ENCODE peak calls at places on chromosomes 1 and 21, in eight cellular contexts. U, C, H, T, V, O, Y and L are unnamed samples.

GRCh38 chr21:30072496-30072895 is 94.1 kb downstream of the CLDN17 start:
- DNase-seq in T (peak; percentile 45), V (no peak), O (no peak), Y (no peak), C (no peak), U (no peak), H (no peak), L (no peak)

GRCh38 chr1:54982739-54983138 is 2.3 kb downstream of the TMEM61 start:
- DNase-seq in O (no peak), H (no peak), V (no peak), Y (peak; percentile 23), T (no peak), U (no peak), C (no peak), L (no peak)

GRCh38 chr1:218409946-218410510 is 64.9 kb downstream of the TGFB2 start:
- DNase-seq in O (no peak), T (no peak), U (no peak), Y (no peak), V (no peak), H (no peak), C (no peak), L (no peak)

GRCh38 chr1:209375097-209375496 is 208.4 kb upstream of the CAMK1G start:
- DNase-seq in V (no peak), Y (no peak), H (no peak), T (no peak), O (no peak), C (no peak), U (no peak), L (no peak)

GRCh38 chr21:21436012-21436545 is 437.9 kb downstream of the NCAM2 start:
- DNase-seq in Y (no peak), V (no peak), T (no peak), O (no peak), H (no peak), C (no peak), U (no peak), L (no peak)

GRCh38 chr1:237098517-237098916 is 56.5 kb downstream of the RYR2 start:
- DNase-seq in V (no peak), H (no peak), Y (no peak), C (no peak), O (no peak), U (no peak), T (no peak), L (no peak)

GRCh38 chr1:89516055-89516454 is 8.6 kb upstream of the LRRC8B start:
- DNase-seq in Y (no peak), H (no peak), U (no peak), V (no peak), T (peak; percentile 73), C (peak; percentile 74), O (no peak), L (no peak)

GRCh38 chr1:85992756-85993155 is 163.8 kb downstream of the COL24A1 start:
- DNase-seq in U (no peak), H (no peak), O (no peak), C (no peak), T (peak; percentile 6), V (no peak), Y (no peak), L (no peak)

GRCh38 chr1:8343044-8343443 is 25.1 kb downstream of the SLC45A1 start:
- DNase-seq in T (no peak), Y (no peak), O (no peak), V (no peak), C (no peak), H (no peak), U (peak; percentile 45), L (no peak)

GRCh38 chr1:208036177-208036808 is 125.4 kb upstream of the CD34 start:
- DNase-seq in C (no peak), Y (no peak), V (no peak), U (no peak), O (no peak), H (no peak), T (peak; percentile 4), L (no peak)

GRCh38 chr1:231937013-231937754 is 310.6 kb downstream of the DISC1 start:
- DNase-seq in T (no peak), O (peak; percentile 54), H (no peak), C (peak; percentile 36), V (peak; percentile 87), U (peak; percentile 90), Y (no peak), L (peak; percentile 15)

GRCh38 chr1:202656951-202657646 is 53.2 kb downstream of the SYT2 start:
- DNase-seq in O (no peak), U (no peak), T (peak; percentile 35), V (no peak), H (no peak), Y (no peak), C (no peak), L (no peak)

GRCh38 chr1:75423616-75424015 is 187.3 kb downstream of the SLC44A5 start:
- DNase-seq in H (no peak), C (no peak), Y (no peak), T (no peak), O (no peak), U (no peak), V (no peak), L (no peak)

GRCh38 chr1:224495861-224496260 is 61.3 kb upstream of the WDR26 start:
- DNase-seq in T (no peak), O (no peak), V (no peak), C (no peak), U (no peak), H (no peak), Y (no peak), L (no peak)

GRCh38 chr1:224498574-224499170 is 64.1 kb upstream of the WDR26 start:
- DNase-seq in U (no peak), O (no peak), C (no peak), T (peak; percentile 63), Y (no peak), V (no peak), H (no peak), L (no peak)

GRCh38 chr1:224496826-224497225 is 62.2 kb upstream of the WDR26 start:
- DNase-seq in V (no peak), O (no peak), H (no peak), U (no peak), Y (no peak), T (no peak), C (no peak), L (no peak)

GRCh38 chr1:224499204-224499603 is 64.6 kb upstream of the WDR26 start:
- DNase-seq in V (no peak), T (no peak), C (no peak), Y (no peak), H (no peak), O (no peak), U (no peak), L (no peak)

DNA sequence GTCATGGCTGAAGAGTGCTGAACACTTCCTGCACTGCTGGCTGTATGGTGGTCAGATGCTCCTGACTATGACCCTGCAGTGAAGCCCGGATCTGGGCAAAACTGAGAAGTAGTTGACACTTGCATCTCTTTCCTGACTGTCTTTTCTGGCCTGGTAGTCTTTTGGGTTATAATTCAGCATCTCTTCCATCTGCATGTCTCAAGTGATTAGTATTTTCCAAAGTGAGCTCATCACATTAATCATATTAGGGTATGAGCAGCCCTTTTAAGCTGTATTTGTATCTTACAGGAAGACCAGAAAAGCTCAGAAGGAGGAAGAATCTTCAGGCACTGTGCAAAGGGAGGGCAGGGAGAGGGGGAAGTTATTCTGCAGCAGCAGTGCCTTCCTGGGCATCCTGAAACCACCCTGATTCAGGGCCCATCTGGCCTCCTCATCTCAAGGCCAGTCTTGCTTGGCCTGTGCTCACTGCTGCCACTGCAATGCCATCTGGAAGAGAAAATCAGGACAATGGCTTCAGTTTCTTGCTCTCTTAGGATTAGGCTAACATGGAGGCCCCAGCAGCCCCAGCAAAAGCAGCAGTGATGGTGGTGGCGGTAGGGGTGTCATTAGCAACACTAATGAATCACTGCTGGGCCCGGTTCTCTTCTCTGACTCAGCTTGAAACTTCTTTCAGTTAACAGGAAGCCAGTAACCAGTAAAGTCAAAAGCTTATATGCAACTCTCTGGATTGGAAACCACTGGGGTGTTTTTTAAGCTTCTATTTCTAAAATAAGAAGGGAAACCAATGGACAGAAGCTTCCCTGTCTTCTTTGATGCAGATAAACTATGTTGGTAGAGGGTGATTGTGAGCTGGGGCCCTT is 63.3 kb upstream of the WDR26 start:
- DNase-seq in O (no peak), Y (no peak), C (no peak), H (peak; percentile 42), T (peak; percentile 89), V (no peak), U (no peak), L (no peak)
- TF ChIP-seq CTCF in O (no peak), Y (no peak), C (no peak), H (no peak), T (no peak), V (no peak), U (no peak), L (no peak)

DNA sequence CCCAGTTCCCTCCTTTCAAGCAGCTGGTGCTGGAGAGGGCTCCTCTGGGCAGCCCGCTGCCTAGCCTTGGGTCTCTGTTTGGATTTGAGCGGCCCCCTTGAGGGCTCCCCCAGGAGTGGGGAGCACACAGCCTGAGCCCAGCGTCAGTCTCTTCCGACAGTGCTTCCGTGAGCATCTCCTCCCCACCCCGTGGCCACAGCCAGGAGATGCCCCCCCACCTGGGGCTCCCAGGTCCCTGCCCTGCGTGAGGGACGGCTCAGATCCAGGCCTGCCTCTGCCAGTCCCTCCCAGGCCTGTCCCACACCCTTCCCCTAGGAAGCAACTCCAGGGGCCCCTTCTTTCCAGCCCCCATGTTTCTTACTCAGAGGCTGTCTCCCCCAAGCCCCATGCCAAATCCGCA is 3.5 kb downstream of the SAMD11 start:
- DNase-seq in U (no peak), T (no peak), Y (no peak), H (no peak), V (no peak), C (no peak), O (no peak), L (no peak)
- H3K27me3 ChIP-seq in U (peaks cover 74% of the 10 kb centered on the region), T (peaks cover 51% of the 10 kb centered on the region), Y (no peaks in the 10 kb centered on the region), H (peaks cover 30% of the 10 kb centered on the region), V (peaks cover 98% of the 10 kb centered on the region), C (peaks cover 49% of the 10 kb centered on the region), O (peaks cover 71% of the 10 kb centered on the region), L (peaks cover 55% of the 10 kb centered on the region)

GRCh38 chr1:87336623-87337067 is 8.0 kb downstream of the LMO4 start:
- DNase-seq in H (no peak), U (no peak), C (no peak), V (no peak), T (no peak), O (no peak), Y (no peak), L (no peak)

GRCh38 chr1:87331319-87332269 is 2.9 kb downstream of the LMO4 start:
- DNase-seq in U (peak; percentile 92), C (peak; percentile 56), O (peak; percentile 38), H (peak; percentile 54), Y (peak; percentile 95), T (peak; percentile 31), V (peak; percentile 86), L (peak; percentile 67)

GRCh38 chr1:87333692-87334347 is 5.1 kb downstream of the LMO4 start:
- DNase-seq in U (no peak), H (no peak), V (no peak), C (no peak), Y (no peak), O (no peak), T (no peak), L (no peak)

GRCh38 chr1:87335175-87335992 is 6.7 kb downstream of the LMO4 start:
- DNase-seq in O (no peak), H (peak; percentile 47), U (peak; percentile 90), V (peak; percentile 76), C (peak; percentile 36), T (peak; percentile 18), Y (peak; percentile 96), L (peak; percentile 34)

GRCh38 chr1:87334351-87335174 is 5.9 kb downstream of the LMO4 start:
- DNase-seq in C (no peak), Y (peak; percentile 85), T (no peak), V (no peak), U (peak; percentile 64), H (no peak), O (no peak), L (no peak)
- TF ChIP-seq CTCF in C (no peak), Y (no peak), T (peak; percentile 55), V (no peak), U (no peak), H (no peak), O (no peak), L (no peak)

GRCh38 chr1:40313958-40314720 is 2.9 kb downstream of the COL9A2 start:
- DNase-seq in V (no peak), T (no peak), O (no peak), C (no peak), Y (no peak), H (no peak), U (no peak), L (no peak)
- H3K27me3 ChIP-seq in V (peaks cover 45% of the 10 kb centered on the region), T (peaks cover 27% of the 10 kb centered on the region), O (peaks cover 24% of the 10 kb centered on the region), C (peaks cover 39% of the 10 kb centered on the region), Y (no peaks in the 10 kb centered on the region), H (no peaks in the 10 kb centered on the region), U (peaks cover 44% of the 10 kb centered on the region), L (no peaks in the 10 kb centered on the region)